ENCODE peak calls at places on chromosomes 12 and 14, in seven cellular contexts. One of them, this sample, is unnamed.

GRCh38 chr14:68638056-68638816 is 154.6 kb downstream of the ZFP36L1 start:
- DNase-seq in cardiac fibroblast: no peak
- DNase-seq in lower leg skin: peak
- DNase-seq in fibroblast of mammary gland: no peak
- DNase-seq in foreskin fibroblast: no peak
- DNase-seq in SK-N-SH: no peak
- DNase-seq in cardiac muscle cell: no peak
- DNase-seq in this sample: no peak

GRCh38 chr14:90788031-90788430 is 28.2 kb downstream of the TTC7B start:
- DNase-seq in cardiac fibroblast: no peak
- DNase-seq in lower leg skin: no peak
- DNase-seq in fibroblast of mammary gland: no peak
- DNase-seq in foreskin fibroblast: no peak
- DNase-seq in SK-N-SH: no peak
- DNase-seq in cardiac muscle cell: no peak
- DNase-seq in this sample: no peak

GRCh38 chr12:57717846-57718640 is 20.5 kb downstream of the AGAP2 start:
- DNase-seq in cardiac fibroblast: no peak
- DNase-seq in lower leg skin: no peak
- DNase-seq in fibroblast of mammary gland: no peak
- DNase-seq in foreskin fibroblast: no peak
- DNase-seq in SK-N-SH: no peak
- DNase-seq in cardiac muscle cell: no peak
- DNase-seq in this sample: no peak

GRCh38 chr12:2539938-2540337 is 254.8 kb upstream of the FKBP4 start:
- DNase-seq in cardiac fibroblast: no peak
- DNase-seq in lower leg skin: no peak
- DNase-seq in fibroblast of mammary gland: no peak
- DNase-seq in foreskin fibroblast: no peak
- DNase-seq in SK-N-SH: no peak
- DNase-seq in cardiac muscle cell: no peak
- DNase-seq in this sample: no peak

GRCh38 chr14:44463386-44464004 is 43.6 kb downstream of the FSCB start:
- DNase-seq in cardiac fibroblast: peak
- DNase-seq in lower leg skin: no peak
- DNase-seq in fibroblast of mammary gland: no peak
- DNase-seq in foreskin fibroblast: no peak
- DNase-seq in SK-N-SH: no peak
- DNase-seq in cardiac muscle cell: peak
- DNase-seq in this sample: no peak

GRCh38 chr14:89801128-89801527 is 153.4 kb downstream of the EFCAB11 start:
- DNase-seq in cardiac fibroblast: no peak
- DNase-seq in lower leg skin: no peak
- DNase-seq in fibroblast of mammary gland: peak
- DNase-seq in foreskin fibroblast: no peak
- DNase-seq in SK-N-SH: no peak
- DNase-seq in cardiac muscle cell: no peak
- DNase-seq in this sample: no peak

GRCh38 chr14:65299837-65300236 is 112.7 kb upstream of the FUT8 start:
- DNase-seq in cardiac fibroblast: no peak
- DNase-seq in lower leg skin: no peak
- DNase-seq in fibroblast of mammary gland: no peak
- DNase-seq in foreskin fibroblast: no peak
- DNase-seq in SK-N-SH: no peak
- DNase-seq in cardiac muscle cell: no peak
- DNase-seq in this sample: no peak

GRCh38 chr12:112178796-112179195 is 53.4 kb downstream of the TRAFD1 start:
- DNase-seq in cardiac fibroblast: no peak
- DNase-seq in lower leg skin: no peak
- DNase-seq in fibroblast of mammary gland: no peak
- DNase-seq in foreskin fibroblast: no peak
- DNase-seq in SK-N-SH: no peak
- DNase-seq in cardiac muscle cell: no peak
- DNase-seq in this sample: no peak

GRCh38 chr14:40292664-40293063 is 860.4 kb upstream of the FBXO33 start:
- DNase-seq in cardiac fibroblast: no peak
- DNase-seq in lower leg skin: no peak
- DNase-seq in fibroblast of mammary gland: no peak
- DNase-seq in foreskin fibroblast: no peak
- DNase-seq in SK-N-SH: no peak
- DNase-seq in cardiac muscle cell: no peak
- DNase-seq in this sample: no peak

GRCh38 chr14:103880334-103880985 is 33.1 kb upstream of the PPP1R13B start:
- DNase-seq in cardiac fibroblast: peak
- DNase-seq in lower leg skin: peak
- DNase-seq in fibroblast of mammary gland: peak
- DNase-seq in foreskin fibroblast: peak
- DNase-seq in SK-N-SH: peak
- DNase-seq in cardiac muscle cell: peak
- DNase-seq in this sample: no peak

GRCh38 chr12:100845095-100845494 is 50.5 kb downstream of the ANO4 start:
- DNase-seq in cardiac fibroblast: peak
- DNase-seq in lower leg skin: no peak
- DNase-seq in fibroblast of mammary gland: no peak
- DNase-seq in foreskin fibroblast: no peak
- DNase-seq in SK-N-SH: no peak
- DNase-seq in cardiac muscle cell: no peak
- DNase-seq in this sample: no peak

GRCh38 chr14:105364100-105364708 is 34.1 kb upstream of the TEX22 start:
- DNase-seq in cardiac fibroblast: peak
- DNase-seq in lower leg skin: no peak
- DNase-seq in fibroblast of mammary gland: peak
- DNase-seq in foreskin fibroblast: peak
- DNase-seq in SK-N-SH: peak
- DNase-seq in cardiac muscle cell: peak
- DNase-seq in this sample: no peak

GRCh38 chr14:26194816-26195215 is 403.0 kb downstream of the NOVA1 start:
- DNase-seq in cardiac fibroblast: no peak
- DNase-seq in lower leg skin: no peak
- DNase-seq in fibroblast of mammary gland: no peak
- DNase-seq in foreskin fibroblast: no peak
- DNase-seq in SK-N-SH: no peak
- DNase-seq in cardiac muscle cell: no peak
- DNase-seq in this sample: no peak

GRCh38 chr14:26204362-26204953 is 393.4 kb downstream of the NOVA1 start:
- DNase-seq in cardiac fibroblast: peak
- DNase-seq in lower leg skin: no peak
- DNase-seq in fibroblast of mammary gland: no peak
- DNase-seq in foreskin fibroblast: no peak
- DNase-seq in SK-N-SH: no peak
- DNase-seq in cardiac muscle cell: peak
- DNase-seq in this sample: no peak

GRCh38 chr14:26199096-26199495 is 398.7 kb downstream of the NOVA1 start:
- DNase-seq in cardiac fibroblast: no peak
- DNase-seq in lower leg skin: no peak
- DNase-seq in fibroblast of mammary gland: no peak
- DNase-seq in foreskin fibroblast: no peak
- DNase-seq in SK-N-SH: no peak
- DNase-seq in cardiac muscle cell: no peak
- DNase-seq in this sample: no peak

GRCh38 chr14:26200675-26201074 is 397.2 kb downstream of the NOVA1 start:
- DNase-seq in cardiac fibroblast: peak
- DNase-seq in lower leg skin: no peak
- DNase-seq in fibroblast of mammary gland: peak
- DNase-seq in foreskin fibroblast: no peak
- DNase-seq in SK-N-SH: no peak
- DNase-seq in cardiac muscle cell: peak
- DNase-seq in this sample: peak

GRCh38 chr14:26199599-26200370 is 398.0 kb downstream of the NOVA1 start:
- DNase-seq in cardiac fibroblast: peak
- DNase-seq in lower leg skin: no peak
- DNase-seq in fibroblast of mammary gland: peak
- DNase-seq in foreskin fibroblast: no peak
- DNase-seq in SK-N-SH: no peak
- DNase-seq in cardiac muscle cell: peak
- DNase-seq in this sample: peak
- H3K4me3 ChIP-seq in cardiac fibroblast: no peak
- H3K4me3 ChIP-seq in lower leg skin: no peak
- H3K4me3 ChIP-seq in fibroblast of mammary gland: no peak
- H3K4me3 ChIP-seq in foreskin fibroblast: no peak
- H3K4me3 ChIP-seq in SK-N-SH: no peak
- H3K4me3 ChIP-seq in cardiac muscle cell: no peak
- H3K4me3 ChIP-seq in this sample: no peak

GRCh38 chr14:63438065-63438757 is 105.0 kb downstream of the PPP2R5E start:
- DNase-seq in cardiac fibroblast: peak
- DNase-seq in lower leg skin: peak
- DNase-seq in fibroblast of mammary gland: peak
- DNase-seq in foreskin fibroblast: peak
- DNase-seq in SK-N-SH: peak
- DNase-seq in cardiac muscle cell: peak
- DNase-seq in this sample: peak
- TF ChIP-seq CTCF in cardiac fibroblast: peak
- TF ChIP-seq CTCF in lower leg skin: no peak
- TF ChIP-seq CTCF in fibroblast of mammary gland: peak
- TF ChIP-seq CTCF in foreskin fibroblast: no peak
- TF ChIP-seq CTCF in SK-N-SH: peak
- TF ChIP-seq CTCF in cardiac muscle cell: peak
- TF ChIP-seq CTCF in this sample: peak

GRCh38 chr14:50310445-50310844 is 1.6 kb downstream of the L2HGDH start:
- DNase-seq in cardiac fibroblast: no peak
- DNase-seq in lower leg skin: no peak
- DNase-seq in fibroblast of mammary gland: no peak
- DNase-seq in foreskin fibroblast: no peak
- DNase-seq in SK-N-SH: no peak
- DNase-seq in cardiac muscle cell: no peak
- DNase-seq in this sample: no peak
- H3K4me3 ChIP-seq in cardiac fibroblast: no peak
- H3K4me3 ChIP-seq in lower leg skin: no peak
- H3K4me3 ChIP-seq in fibroblast of mammary gland: no peak
- H3K4me3 ChIP-seq in foreskin fibroblast: no peak
- H3K4me3 ChIP-seq in SK-N-SH: no peak
- H3K4me3 ChIP-seq in cardiac muscle cell: no peak
- H3K4me3 ChIP-seq in this sample: no peak

GRCh38 chr12:82019533-82019932 is 260.4 kb upstream of the PPFIA2 start:
- DNase-seq in cardiac fibroblast: peak
- DNase-seq in lower leg skin: no peak
- DNase-seq in fibroblast of mammary gland: peak
- DNase-seq in foreskin fibroblast: no peak
- DNase-seq in SK-N-SH: no peak
- DNase-seq in cardiac muscle cell: peak
- DNase-seq in this sample: no peak
- TF ChIP-seq CTCF in cardiac fibroblast: no peak
- TF ChIP-seq CTCF in lower leg skin: no peak
- TF ChIP-seq CTCF in fibroblast of mammary gland: peak
- TF ChIP-seq CTCF in foreskin fibroblast: no peak
- TF ChIP-seq CTCF in SK-N-SH: peak
- TF ChIP-seq CTCF in cardiac muscle cell: peak
- TF ChIP-seq CTCF in this sample: peak

GRCh38 chr12:53987748-53988147 is 2.8 kb downstream of the HOXC10 start:
- DNase-seq in cardiac fibroblast: no peak
- DNase-seq in lower leg skin: no peak
- DNase-seq in fibroblast of mammary gland: no peak
- DNase-seq in foreskin fibroblast: no peak
- DNase-seq in SK-N-SH: no peak
- DNase-seq in cardiac muscle cell: no peak
- DNase-seq in this sample: no peak

GRCh38 chr12:53986686-53987180 is 1.8 kb downstream of the HOXC10 start:
- DNase-seq in cardiac fibroblast: no peak
- DNase-seq in lower leg skin: no peak
- DNase-seq in fibroblast of mammary gland: no peak
- DNase-seq in foreskin fibroblast: no peak
- DNase-seq in SK-N-SH: no peak
- DNase-seq in cardiac muscle cell: no peak
- DNase-seq in this sample: no peak

GRCh38 chr12:53984901-53985357 is at the start of gene HOXC10:
- DNase-seq in cardiac fibroblast: peak
- DNase-seq in lower leg skin: peak
- DNase-seq in fibroblast of mammary gland: peak
- DNase-seq in foreskin fibroblast: peak
- DNase-seq in SK-N-SH: peak
- DNase-seq in cardiac muscle cell: peak
- DNase-seq in this sample: peak

GRCh38 chr12:53985358-53985899 is 483 bp downstream of the HOXC10 start:
- DNase-seq in cardiac fibroblast: no peak
- DNase-seq in lower leg skin: no peak
- DNase-seq in fibroblast of mammary gland: no peak
- DNase-seq in foreskin fibroblast: no peak
- DNase-seq in SK-N-SH: peak
- DNase-seq in cardiac muscle cell: no peak
- DNase-seq in this sample: no peak

DNA sequence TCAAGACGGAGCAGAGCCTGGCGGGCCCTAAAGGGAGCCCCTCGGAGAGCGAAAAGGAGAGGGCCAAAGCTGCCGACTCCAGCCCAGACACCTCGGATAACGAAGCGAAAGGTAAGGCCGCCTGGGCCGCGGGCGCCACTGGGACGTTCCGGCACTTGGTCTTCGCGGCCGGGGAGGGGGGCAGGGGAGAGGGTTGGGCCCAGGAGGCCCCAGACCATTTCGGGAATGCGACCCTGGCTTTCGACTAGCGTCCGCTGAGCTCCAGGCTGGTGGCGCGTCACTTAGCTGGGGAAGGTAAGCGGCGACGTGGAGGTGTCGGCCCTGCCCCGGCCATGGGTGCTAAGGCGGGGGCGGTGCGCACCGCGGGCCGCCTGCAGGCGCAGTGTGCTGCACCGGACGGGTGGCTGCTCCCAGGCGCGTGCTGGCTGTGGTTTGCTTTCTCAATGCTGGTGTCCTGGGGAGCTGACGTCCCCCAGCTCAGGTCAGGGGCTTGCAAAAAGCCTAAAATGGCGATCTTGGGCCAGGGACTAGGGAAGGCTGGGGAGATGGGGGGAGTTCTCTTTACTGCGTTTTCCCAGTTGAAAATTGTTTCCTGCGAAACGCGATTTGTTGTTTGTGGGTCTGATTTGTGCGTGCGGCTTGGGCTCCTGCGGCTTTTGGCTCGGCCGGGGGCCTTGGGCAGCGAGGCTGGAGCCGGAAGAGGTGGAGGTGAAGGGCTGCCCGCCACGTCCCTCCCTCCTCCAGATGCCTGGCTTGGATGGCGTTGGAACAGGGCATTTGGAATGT is 1.1 kb downstream of the HOXC10 start:
- DNase-seq in cardiac fibroblast: no peak
- DNase-seq in lower leg skin: no peak
- DNase-seq in fibroblast of mammary gland: no peak
- DNase-seq in foreskin fibroblast: peak
- DNase-seq in SK-N-SH: peak
- DNase-seq in cardiac muscle cell: no peak
- DNase-seq in this sample: no peak
- H3K4me3 ChIP-seq in cardiac fibroblast: no peak
- H3K4me3 ChIP-seq in lower leg skin: peak
- H3K4me3 ChIP-seq in fibroblast of mammary gland: peak
- H3K4me3 ChIP-seq in foreskin fibroblast: peak
- H3K4me3 ChIP-seq in SK-N-SH: peak
- H3K4me3 ChIP-seq in cardiac muscle cell: no peak
- H3K4me3 ChIP-seq in this sample: no peak

GRCh38 chr14:51131516-51131915 is 36.6 kb upstream of the TRIM9 start:
- DNase-seq in cardiac fibroblast: no peak
- DNase-seq in lower leg skin: no peak
- DNase-seq in fibroblast of mammary gland: no peak
- DNase-seq in foreskin fibroblast: no peak
- DNase-seq in SK-N-SH: no peak
- DNase-seq in cardiac muscle cell: no peak
- DNase-seq in this sample: no peak

GRCh38 chr14:51129130-51129529 is 34.2 kb upstream of the TRIM9 start:
- DNase-seq in cardiac fibroblast: no peak
- DNase-seq in lower leg skin: no peak
- DNase-seq in fibroblast of mammary gland: no peak
- DNase-seq in foreskin fibroblast: no peak
- DNase-seq in SK-N-SH: no peak
- DNase-seq in cardiac muscle cell: no peak
- DNase-seq in this sample: no peak
- TF ChIP-seq CTCF in cardiac fibroblast: no peak
- TF ChIP-seq CTCF in lower leg skin: no peak
- TF ChIP-seq CTCF in fibroblast of mammary gland: no peak
- TF ChIP-seq CTCF in foreskin fibroblast: no peak
- TF ChIP-seq CTCF in SK-N-SH: no peak
- TF ChIP-seq CTCF in cardiac muscle cell: no peak
- TF ChIP-seq CTCF in this sample: no peak

GRCh38 chr12:9115731-9116689 is at the start of gene A2M:
- DNase-seq in cardiac fibroblast: no peak
- DNase-seq in lower leg skin: no peak
- DNase-seq in fibroblast of mammary gland: peak
- DNase-seq in foreskin fibroblast: no peak
- DNase-seq in SK-N-SH: no peak
- DNase-seq in cardiac muscle cell: peak
- DNase-seq in this sample: no peak
- H3K4me3 ChIP-seq in cardiac fibroblast: no peak
- H3K4me3 ChIP-seq in lower leg skin: no peak
- H3K4me3 ChIP-seq in fibroblast of mammary gland: peak
- H3K4me3 ChIP-seq in foreskin fibroblast: no peak
- H3K4me3 ChIP-seq in SK-N-SH: no peak
- H3K4me3 ChIP-seq in cardiac muscle cell: peak
- H3K4me3 ChIP-seq in this sample: no peak

This sample was measured in retinal pigment epithelial cell.